ENCODE peak calls at places on chromosome 22, in ten cellular contexts. J, V, Q, P, C, I, X, B, M and R are unnamed samples.

GRCh38 chr22:31259798-31260473 is 32.4 kb downstream of the PIK3IP1 start:
- DNase-seq in J (no peak), M (no peak), C (no peak), V (no peak), Q (no peak), P (no peak), X (no peak), B (no peak), I (no peak), R (no peak)

GRCh38 chr22:31126128-31126868 is 3.5 kb downstream of the INPP5J start:
- DNase-seq in P (no peak), I (no peak), J (no peak), V (no peak), M (no peak), C (no peak), B (no peak), X (no peak), Q (no peak), R (no peak)

GRCh38 chr22:19086944-19087343 is 35.3 kb downstream of the DGCR2 start:
- DNase-seq in X (peak), B (no peak), V (no peak), I (peak), Q (no peak), J (no peak), C (no peak), P (no peak), M (no peak), R (no peak)

GRCh38 chr22:17381237-17381913 is 12.1 kb downstream of the CECR2 start:
- DNase-seq in M (no peak), P (no peak), V (no peak), J (no peak), Q (no peak), C (no peak), B (no peak), I (no peak), X (no peak), R (no peak)

GRCh38 chr22:23217171-23218052 is 37.1 kb downstream of the BCR start:
- DNase-seq in I (no peak), Q (no peak), M (no peak), P (no peak), C (no peak), V (peak), X (no peak), J (no peak), B (no peak), R (no peak)

GRCh38 chr22:39739338-39740027 is 154.1 kb downstream of the ENTHD1 start:
- DNase-seq in J (no peak), Q (no peak), C (no peak), I (no peak), M (no peak), B (no peak), V (no peak), P (no peak), X (no peak), R (no peak)

GRCh38 chr22:50260801-50261614 is 475 bp downstream of the MAPK12 start:
- DNase-seq in I (peak), P (peak), Q (no peak), V (peak), B (no peak), X (no peak), J (no peak), C (peak), M (no peak), R (no peak)

GRCh38 chr22:35465109-35465701 is 65.3 kb downstream of the MCM5 start:
- DNase-seq in Q (no peak), B (no peak), V (peak), P (no peak), C (no peak), M (no peak), J (no peak), X (no peak), I (no peak), R (no peak)

GRCh38 chr22:35043251-35043931 is 22.6 kb upstream of the ISX start:
- DNase-seq in X (no peak), P (no peak), M (peak), C (no peak), J (no peak), V (no peak), B (no peak), I (no peak), Q (no peak), R (no peak)

GRCh38 chr22:38921801-38922200 is 35.6 kb upstream of the APOBEC3A start:
- DNase-seq in C (no peak), I (no peak), M (no peak), X (no peak), J (no peak), P (no peak), B (no peak), Q (no peak), V (no peak), R (no peak)

GRCh38 chr22:44683237-44683636 is 18.8 kb upstream of the PRR5 start:
- DNase-seq in P (no peak), C (peak), M (no peak), J (no peak), B (no peak), Q (no peak), V (no peak), I (no peak), X (no peak), R (no peak)

GRCh38 chr22:30752771-30753170 is 58.1 kb downstream of the OSBP2 start:
- DNase-seq in X (peak), C (no peak), P (no peak), M (no peak), Q (no peak), J (no peak), V (no peak), I (no peak), B (no peak), R (no peak)

GRCh38 chr22:20425821-20426615 is 11.6 kb downstream of the SCARF2 start:
- DNase-seq in J (no peak), V (no peak), I (no peak), C (no peak), B (no peak), M (no peak), Q (no peak), P (no peak), X (no peak), R (no peak)

GRCh38 chr22:28006271-28006670 is 87.2 kb upstream of the PITPNB start:
- DNase-seq in Q (no peak), I (peak), C (no peak), V (no peak), M (no peak), B (no peak), P (no peak), J (no peak), X (peak), R (no peak)

GRCh38 chr22:38927033-38927789 is 30.2 kb upstream of the APOBEC3A start:
- DNase-seq in Q (no peak), J (peak), P (peak), C (peak), V (peak), B (no peak), M (peak), X (peak), I (peak), R (no peak)

GRCh38 chr22:39727541-39727940 is 157.0 kb downstream of the CACNA1I start:
- DNase-seq in V (no peak), P (no peak), B (no peak), M (no peak), J (peak), C (no peak), X (peak), I (peak), Q (no peak), R (no peak)

GRCh38 chr22:40486962-40487602 is 116.7 kb downstream of the SGSM3 start:
- DNase-seq in P (no peak), X (no peak), C (no peak), Q (no peak), B (no peak), J (no peak), V (no peak), I (no peak), M (no peak), R (no peak)

GRCh38 chr22:44680481-44680894 is 21.5 kb upstream of the PRR5 start:
- DNase-seq in C (no peak), V (no peak), M (no peak), J (no peak), B (no peak), X (no peak), P (no peak), Q (no peak), I (no peak), R (no peak)

GRCh38 chr22:20648306-20648903 is 125.5 kb upstream of the SERPIND1 start:
- DNase-seq in B (no peak), V (no peak), X (no peak), P (no peak), I (no peak), M (no peak), J (no peak), Q (no peak), C (no peak), R (no peak)

GRCh38 chr22:42202669-42203068 is 67.8 kb downstream of the TCF20 start:
- DNase-seq in P (no peak), X (peak), Q (no peak), J (no peak), V (no peak), C (peak), M (no peak), B (no peak), I (no peak), R (no peak)

GRCh38 chr22:17120281-17120680 is 879 bp downstream of the TMEM121B start:
- DNase-seq in B (no peak), M (peak), Q (no peak), P (no peak), J (peak), V (peak), I (peak), C (peak), X (peak), R (no peak)

GRCh38 chr22:50183141-50183971 is 2.4 kb upstream of the TRABD start:
- DNase-seq in J (no peak), C (no peak), P (no peak), V (no peak), B (no peak), I (no peak), X (no peak), Q (no peak), M (no peak), R (no peak)

GRCh38 chr22:40008726-40009125 is 14.0 kb downstream of the FAM83F start:
- DNase-seq in J (no peak), C (no peak), Q (no peak), P (no peak), B (no peak), V (no peak), I (no peak), X (no peak), M (no peak), R (no peak)

GRCh38 chr22:38697055-38697980 is 3.4 kb downstream of the JOSD1 start:
- DNase-seq in Q (no peak), C (no peak), P (no peak), B (no peak), X (peak), M (no peak), J (no peak), I (no peak), V (peak), R (no peak)

GRCh38 chr22:21443057-21443734 is 24.0 kb upstream of the TMEM191C start:
- DNase-seq in I (no peak), B (no peak), V (peak), P (no peak), M (peak), X (no peak), Q (no peak), J (peak), C (no peak), R (no peak)

GRCh38 chr22:20952544-20953341 is 14.3 kb upstream of the AIFM3 start:
- DNase-seq in P (no peak), X (no peak), Q (no peak), B (no peak), V (no peak), M (no peak), J (no peak), C (no peak), I (no peak), R (no peak)

GRCh38 chr22:50656122-50657070 is 16.2 kb upstream of the SHANK3 start:
- DNase-seq in M (no peak), B (no peak), C (no peak), I (peak), P (no peak), X (peak), J (peak), Q (no peak), V (peak), R (no peak)

GRCh38 chr22:41777749-41778395 is 22.6 kb upstream of the CCDC134 start:
- DNase-seq in Q (no peak), B (no peak), X (no peak), V (no peak), J (no peak), I (no peak), M (no peak), P (no peak), C (no peak), R (no peak)

GRCh38 chr22:44994399-44995281 is 15.2 kb downstream of the PHF21B start:
- DNase-seq in X (no peak), P (no peak), M (no peak), C (no peak), Q (peak), J (no peak), I (no peak), V (no peak), B (no peak), R (no peak)

GRCh38 chr22:17706451-17706900 is 67.8 kb downstream of the BID start:
- DNase-seq in J (peak), M (peak), Q (no peak), B (no peak), X (peak), C (peak), V (no peak), P (peak), I (peak), R (no peak)

GRCh38 chr22:30626413-30626812 is 9.2 kb upstream of the SLC35E4 start:
- DNase-seq in J (no peak), M (no peak), X (no peak), V (no peak), B (no peak), Q (no peak), I (no peak), P (no peak), C (no peak), R (no peak)

GRCh38 chr22:26442086-26442756 is 13.2 kb downstream of the ASPHD2 start:
- DNase-seq in X (no peak), P (no peak), C (no peak), V (no peak), M (no peak), B (no peak), J (no peak), Q (no peak), I (no peak), R (no peak)

GRCh38 chr22:35739642-35740041 is 22.0 kb downstream of the APOL5 start:
- DNase-seq in X (no peak), P (no peak), V (no peak), Q (no peak), I (no peak), B (no peak), M (no peak), J (peak), C (no peak), R (no peak)

GRCh38 chr22:30830907-30831306 is 136.2 kb downstream of the OSBP2 start:
- DNase-seq in I (peak), M (no peak), V (peak), P (no peak), B (no peak), C (no peak), X (peak), J (peak), Q (no peak), R (no peak)